ENCODE peak calls at places on chromosome 7, in six cellular contexts. W, F, K, B, J and H are unnamed samples. For H3K4me1, the result is how much of the 10 kb centered on the place peaks cover.

GRCh38 chr7:50598455-50599343 is 33.5 kb upstream of the DDC start:
- DNase-seq in W (no peak), J (no peak), K (no peak), F (no peak), B (no peak), H (no peak)

GRCh38 chr7:121107923-121108498 is 119.5 kb downstream of the CPED1 start:
- DNase-seq in K (peak), F (no peak), J (no peak), W (no peak), B (peak), H (no peak)

GRCh38 chr7:92706563-92706962 is 116.4 kb upstream of the FAM133B start:
- DNase-seq in F (no peak), W (no peak), B (no peak), J (no peak), K (no peak), H (no peak)

GRCh38 chr7:2614646-2615330 is 17.0 kb upstream of the TTYH3 start:
- DNase-seq in J (no peak), W (no peak), B (no peak), K (no peak), F (no peak), H (no peak)

GRCh38 chr7:158049271-158049670 is 538.4 kb downstream of the PTPRN2 start:
- DNase-seq in B (no peak), K (no peak), J (no peak), W (no peak), F (no peak), H (no peak)

GRCh38 chr7:113026941-113027340 is 59.7 kb downstream of the GPR85 start:
- DNase-seq in F (no peak), J (no peak), K (no peak), W (no peak), B (peak), H (no peak)

GRCh38 chr7:133582766-133583523 is 330.1 kb downstream of the EXOC4 start:
- DNase-seq in W (no peak), K (no peak), B (no peak), F (no peak), J (no peak), H (no peak)

GRCh38 chr7:54811016-54811924 is 52.3 kb upstream of the SEC61G start:
- DNase-seq in J (no peak), B (no peak), W (no peak), K (peak), F (no peak), H (no peak)

GRCh38 chr7:18020138-18020715 is 7.4 kb downstream of the PRPS1L1 start:
- DNase-seq in J (no peak), K (no peak), W (no peak), B (no peak), F (no peak), H (no peak)

GRCh38 chr7:157635148-157635500 is 298.3 kb downstream of the DNAJB6 start:
- DNase-seq in W (no peak), B (no peak), J (no peak), F (no peak), K (no peak), H (no peak)

GRCh38 chr7:7620644-7621210 is 19.8 kb upstream of the UMAD1 start:
- DNase-seq in J (no peak), W (no peak), K (no peak), F (no peak), B (no peak), H (no peak)

GRCh38 chr7:40232242-40232929 is 97.6 kb downstream of the SUGCT start:
- DNase-seq in B (peak), K (peak), W (no peak), J (no peak), F (no peak), H (no peak)

GRCh38 chr7:121605297-121605640 is 209.2 kb upstream of the FAM3C start:
- DNase-seq in W (no peak), J (no peak), K (peak), B (no peak), F (no peak), H (no peak)

GRCh38 chr7:154909241-154910105 is 93.5 kb downstream of the PAXIP1 start:
- DNase-seq in W (no peak), F (no peak), B (no peak), J (no peak), K (no peak), H (no peak)

GRCh38 chr7:26891400-26892355 is 27.3 kb upstream of the SKAP2 start:
- DNase-seq in J (no peak), W (no peak), B (no peak), F (no peak), K (peak), H (no peak)

GRCh38 chr7:19572566-19572965 is 136.3 kb downstream of the POLR1F start:
- DNase-seq in K (no peak), B (no peak), J (no peak), W (no peak), F (no peak), H (no peak)

GRCh38 chr7:105876964-105877601 is 684 bp upstream of the ATXN7L1 start:
- DNase-seq in F (peak), W (no peak), J (peak), K (peak), B (peak), H (no peak)

GRCh38 chr7:29122750-29123149 is 23.6 kb downstream of the CPVL start:
- DNase-seq in J (no peak), B (no peak), K (no peak), F (no peak), W (no peak), H (no peak)

GRCh38 chr7:100066953-100067352 is 14.6 kb downstream of the ZNF3 start:
- DNase-seq in B (no peak), J (no peak), K (no peak), F (no peak), W (no peak), H (no peak)

GRCh38 chr7:38299275-38299931 is 26.0 kb upstream of the TARP start:
- DNase-seq in B (no peak), J (no peak), W (no peak), K (no peak), F (no peak), H (no peak)

GRCh38 chr7:9030131-9030530 is 596.7 kb downstream of the NXPH1 start:
- DNase-seq in B (no peak), W (no peak), F (no peak), J (no peak), K (no peak), H (no peak)

GRCh38 chr7:24283900-24284698 is at the start of gene NPY:
- DNase-seq in W (no peak), K (no peak), F (no peak), B (peak), J (no peak), H (no peak)

GRCh38 chr7:25389489-25390106 is 161.3 kb upstream of the NPVF start:
- DNase-seq in W (no peak), K (peak), B (peak), J (no peak), F (no peak), H (no peak)

GRCh38 chr7:108114117-108114841 is 15.9 kb downstream of the LAMB4 start:
- DNase-seq in J (no peak), W (no peak), F (no peak), K (peak), B (peak), H (no peak)

GRCh38 chr7:45890902-45891461 is 2.7 kb downstream of the IGFBP1 start:
- DNase-seq in W (no peak), B (peak), J (no peak), F (no peak), K (peak), H (no peak)

GRCh38 chr7:141073173-141073640 is 657 bp upstream of the TMEM178B start:
- DNase-seq in J (peak), W (no peak), B (peak), K (no peak), F (no peak), H (no peak)

GRCh38 chr7:25597881-25598456 is 369.7 kb upstream of the NPVF start:
- DNase-seq in K (no peak), J (no peak), F (peak), W (no peak), B (no peak), H (no peak)

DNA sequence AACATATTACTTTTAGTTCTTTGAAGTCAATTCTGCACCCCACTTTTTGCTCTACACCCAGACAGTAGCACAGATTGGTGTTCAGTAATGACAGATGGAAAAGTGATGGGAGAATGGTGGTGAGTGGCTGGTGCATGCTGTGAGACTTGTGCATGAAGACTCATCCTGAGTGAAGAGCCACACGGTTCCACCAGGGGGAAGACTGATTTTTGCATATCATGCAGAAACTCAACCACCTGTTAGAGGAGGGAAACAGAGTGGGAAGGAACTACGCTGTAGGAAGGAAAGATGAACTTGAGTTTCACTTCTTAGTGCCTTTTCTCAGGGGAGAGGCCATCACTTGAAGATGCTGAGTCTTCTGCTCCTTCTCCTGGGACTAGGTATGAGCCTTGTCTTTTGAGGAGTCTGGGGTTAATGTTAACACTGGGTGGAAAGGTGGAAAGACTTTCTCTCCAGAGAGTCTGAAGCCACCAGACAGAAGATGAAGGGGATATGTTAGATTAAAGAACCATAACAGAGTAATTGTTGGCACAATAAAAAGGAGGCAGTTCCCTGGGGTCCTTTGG is 9.3 kb upstream of the PRSS1 start:
- DNase-seq in K (no peak), W (no peak), J (no peak), F (no peak), B (no peak), H (no peak)
- H3K27ac ChIP-seq in K (no peak), W (no peak), J (no peak), F (no peak), B (no peak), H (no peak)

DNA sequence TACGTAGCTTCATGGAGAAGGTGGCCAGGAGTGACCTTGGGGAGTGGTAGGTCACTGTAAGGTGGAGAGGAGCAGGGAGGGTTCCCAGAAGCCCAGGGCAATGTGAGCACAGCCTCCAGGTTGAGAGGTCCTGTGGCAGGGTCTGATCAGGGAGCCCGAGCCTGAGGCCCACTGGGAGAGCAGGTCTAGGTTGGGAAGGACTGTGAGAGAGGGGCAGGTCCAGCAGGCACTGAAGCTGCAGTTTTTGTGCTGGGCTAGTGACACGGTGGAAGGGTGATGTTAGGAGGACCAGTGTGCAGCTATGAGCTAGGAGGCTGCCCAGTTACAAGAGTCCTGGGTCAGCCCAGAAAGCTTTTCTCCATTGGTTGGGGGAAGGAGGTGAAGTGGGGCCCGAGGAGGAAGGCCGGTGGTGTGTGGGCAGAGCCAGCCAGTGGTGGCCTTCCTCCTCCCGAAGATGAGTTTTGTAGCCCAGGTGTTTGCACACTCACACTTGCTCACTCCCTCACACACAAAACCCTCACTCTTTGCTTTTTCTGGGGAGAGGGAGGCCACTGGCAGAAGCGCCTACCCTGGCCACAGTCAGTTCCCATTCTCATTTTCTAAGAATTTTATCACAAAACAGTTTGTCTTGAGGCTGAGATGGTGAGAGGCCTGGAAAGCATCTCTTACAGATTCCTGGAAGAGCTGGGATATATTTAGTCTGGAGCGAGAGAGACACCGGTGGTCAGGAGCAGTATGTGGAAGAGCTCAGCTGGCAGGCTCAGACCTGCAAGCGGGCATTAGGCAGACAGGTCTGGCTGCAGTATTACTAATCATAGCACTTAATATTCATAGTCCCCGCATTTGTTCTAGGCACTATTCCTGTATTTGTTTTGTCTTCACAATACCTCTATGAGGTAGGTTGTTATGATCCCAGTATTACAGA is 57.1 kb downstream of the ZNF467 start:
- DNase-seq in F (no peak), B (no peak), J (no peak), K (peak), W (no peak), H (peak)
- H3K4me3 ChIP-seq in F (no peak), B (peak), J (peak), K (peak), W (peak), H (peak)

GRCh38 chr7:89994483-89994882 is 159.8 kb upstream of the STEAP1 start:
- DNase-seq in F (no peak), J (no peak), K (no peak), W (no peak), B (no peak), H (no peak)
- H3K4me1 ChIP-seq in F (under half), J (under half), K (under half), W (under half), B (under half), H (under half)

DNA sequence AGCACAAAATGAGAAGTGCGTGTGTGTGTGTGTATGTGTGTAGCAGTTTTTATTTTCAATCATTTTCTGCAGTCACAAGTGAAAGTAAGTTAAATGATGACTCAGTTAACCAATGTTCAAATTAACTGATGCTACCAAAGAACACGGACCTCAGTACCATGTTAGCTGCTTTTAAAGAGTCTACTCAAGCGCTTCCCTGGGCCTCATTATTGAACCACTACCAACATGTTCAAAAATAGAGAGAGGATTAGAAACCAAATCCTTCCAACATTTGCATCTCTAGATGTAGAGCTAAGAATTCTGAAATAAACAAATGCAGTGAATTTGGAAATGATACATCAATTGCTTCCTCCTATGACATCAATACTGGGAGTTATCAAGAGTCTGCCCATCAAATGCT is at the start of gene TAS2R39:
- DNase-seq in W (no peak), K (no peak), J (no peak), F (no peak), B (no peak), H (no peak)
- H3K27ac ChIP-seq in W (no peak), K (no peak), J (no peak), F (no peak), B (no peak), H (no peak)

DNA sequence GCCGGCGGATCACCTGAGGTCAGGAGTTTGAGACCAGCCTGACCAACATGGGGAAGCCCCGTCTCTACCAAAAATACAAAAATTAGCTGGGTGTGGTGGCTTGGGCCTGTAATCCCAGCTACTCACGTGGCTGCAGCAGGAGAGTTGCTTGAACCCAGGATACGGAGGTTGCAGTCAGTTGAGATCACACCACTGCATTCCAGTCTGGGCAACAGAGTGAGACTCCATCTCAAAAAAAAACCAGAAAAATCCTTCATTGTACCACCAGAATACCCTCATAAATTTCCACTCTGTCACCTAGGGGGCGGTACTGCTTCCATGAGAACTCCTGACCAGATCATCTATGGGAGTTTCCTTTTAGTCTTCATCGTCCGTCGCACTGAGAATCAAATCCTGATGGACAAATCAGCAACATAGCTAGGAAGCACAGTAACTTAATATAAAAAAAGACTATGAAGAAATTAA is 225.8 kb upstream of the KLF14 start:
- DNase-seq in K (peak), B (no peak), W (no peak), F (no peak), J (no peak), H (no peak)
- H3K4me3 ChIP-seq in K (peak), B (no peak), W (peak), F (no peak), J (no peak), H (no peak)

GRCh38 chr7:519429-519973 is at the start of gene PDGFA:
- DNase-seq in F (no peak), K (peak), W (no peak), B (peak), J (peak), H (no peak)

GRCh38 chr7:516216-516605 is 3.4 kb downstream of the PDGFA start:
- DNase-seq in B (peak), W (no peak), F (no peak), J (no peak), K (no peak), H (no peak)

GRCh38 chr7:518630-519428 is 817 bp downstream of the PDGFA start:
- DNase-seq in J (peak), F (peak), W (no peak), K (peak), B (peak), H (peak)

GRCh38 chr7:516606-517456 is 2.8 kb downstream of the PDGFA start:
- DNase-seq in W (no peak), F (peak), J (peak), K (peak), B (peak), H (peak)

DNA sequence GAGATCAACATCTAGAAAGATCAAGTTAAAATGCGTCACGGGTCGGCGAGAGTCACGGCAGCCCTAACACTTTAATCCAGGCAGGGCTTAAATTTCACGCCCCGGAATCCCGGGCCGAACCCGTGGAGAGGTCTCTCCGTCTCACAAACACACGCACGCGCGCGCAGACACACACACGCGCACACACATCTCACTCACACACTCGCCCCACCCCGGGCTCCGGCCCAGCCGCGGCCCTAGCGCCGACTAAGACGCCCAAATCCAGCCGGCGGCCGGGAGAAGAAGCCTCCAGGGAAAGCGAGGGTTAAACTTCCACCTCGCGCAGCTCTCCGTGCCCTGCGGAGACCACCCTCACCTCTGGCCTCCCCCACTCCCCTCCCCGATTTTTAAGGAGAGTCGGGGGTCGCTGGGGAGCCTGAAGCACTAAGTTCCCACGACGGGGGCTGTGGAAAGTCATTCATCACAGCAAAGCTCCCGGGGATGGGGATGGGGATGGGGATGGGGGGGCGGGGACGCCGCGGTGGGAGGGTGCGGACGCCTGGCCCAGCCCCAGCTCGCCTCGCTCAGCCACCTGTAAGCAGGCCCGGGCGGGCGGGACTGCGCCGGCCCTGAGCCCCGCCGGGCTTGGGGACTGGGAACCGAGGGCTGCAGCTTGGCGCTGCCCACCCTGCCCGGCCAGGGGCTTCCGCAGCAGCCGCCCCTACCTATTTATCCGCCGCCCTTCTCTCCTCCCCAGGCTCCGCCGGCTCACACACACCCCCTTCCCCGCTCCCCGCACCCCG is 1.6 kb downstream of the PDGFA start:
- DNase-seq in W (no peak), F (peak), J (peak), K (peak), B (peak), H (peak)
- H3K4me1 ChIP-seq in W (half or more), F (under half), J (under half), K (half or more), B (half or more), H (under half)

GRCh38 chr7:126790763-126791162 is 462.0 kb downstream of the GRM8 start:
- DNase-seq in J (no peak), B (no peak), K (no peak), F (no peak), W (no peak), H (no peak)

GRCh38 chr7:126791306-126791705 is 461.4 kb downstream of the GRM8 start:
- DNase-seq in J (no peak), B (no peak), F (no peak), K (peak), W (no peak), H (no peak)

DNA sequence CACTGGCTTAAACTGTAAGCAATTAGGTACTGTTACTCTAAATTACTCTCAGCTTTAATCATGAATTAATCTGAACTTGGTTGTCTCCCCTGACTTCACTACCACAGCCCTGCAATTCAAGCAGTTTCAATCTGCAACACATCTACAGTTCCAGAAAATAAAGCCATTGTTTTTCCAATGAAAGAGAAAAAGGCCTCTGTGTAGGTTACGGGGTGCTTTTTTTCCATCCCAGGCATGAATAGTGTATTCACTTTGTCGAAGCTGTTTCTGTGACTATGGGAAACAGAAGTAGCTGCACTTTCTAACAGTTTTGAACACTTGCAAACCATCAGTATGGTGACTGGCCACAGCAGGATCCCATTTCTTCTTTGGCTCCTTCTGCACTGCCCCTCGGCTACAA is 460.2 kb downstream of the GRM8 start:
- DNase-seq in J (no peak), F (no peak), W (no peak), B (no peak), K (no peak), H (no peak)
- H3K27ac ChIP-seq in J (no peak), F (no peak), W (no peak), B (no peak), K (no peak), H (no peak)

DNA sequence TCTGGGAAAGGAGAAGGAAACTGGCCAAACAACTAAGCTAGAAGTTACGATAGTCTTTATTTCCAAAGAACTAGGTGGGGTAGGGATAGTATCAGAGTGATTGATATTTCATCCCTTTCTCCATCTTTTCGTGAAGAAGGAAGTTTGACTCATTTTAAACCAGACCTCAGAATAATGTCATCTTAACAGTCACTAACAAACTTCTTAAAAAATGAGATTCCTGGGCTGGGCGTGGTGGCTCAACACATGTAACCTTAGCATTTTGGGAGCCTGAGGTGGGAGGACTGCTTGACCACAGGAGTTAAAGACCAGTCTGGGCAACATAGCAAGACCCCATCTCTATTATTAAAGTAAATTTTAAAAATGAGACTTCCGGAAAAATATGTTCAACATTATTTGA is 69.4 kb downstream of the ARL4A start:
- DNase-seq in W (no peak), F (no peak), J (no peak), B (no peak), K (no peak), H (no peak)
- H3K4me3 ChIP-seq in W (no peak), F (no peak), J (no peak), B (no peak), K (no peak), H (no peak)